ENCODE peak calls at places on chromosomes 3 and 15, in eight cellular contexts. S is K562, F is breast epithelium, E is transverse colon, B is Panc1, Y is GM12878, H is vagina, W is endothelial cell of umbilical vein. M is an unnamed sample.

GRCh38 chr3:100893590-100893989 is 99.6 kb downstream of the ABI3BP start:
- DNase-seq in B (no peak), W (peak; percentile 74), Y (no peak), E (peak; percentile 11), S (peak; percentile 7), F (no peak), H (no peak), M (no peak)

GRCh38 chr3:44939581-44940036 is 36.4 kb downstream of the ZDHHC3 start:
- DNase-seq in Y (no peak), S (no peak), W (no peak), B (no peak), H (no peak), F (no peak), E (no peak), M (no peak)

GRCh38 chr3:170423001-170423615 is 4.4 kb downstream of the CLDN11 start:
- DNase-seq in E (no peak), B (no peak), S (no peak), W (no peak), H (no peak), Y (no peak), F (no peak), M (no peak)

GRCh38 chr15:80325206-80325605 is 73.2 kb upstream of the CTXND1 start:
- DNase-seq in Y (no peak), B (no peak), F (no peak), W (no peak), E (no peak), H (no peak), S (no peak), M (no peak)

GRCh38 chr3:57160046-57160730 is 5.0 kb downstream of the IL17RD start:
- DNase-seq in F (no peak), S (no peak), E (no peak), Y (no peak), H (no peak), B (no peak), W (no peak), M (no peak)

GRCh38 chr3:107238787-107239186 is 138.5 kb upstream of the CCDC54 start:
- DNase-seq in W (no peak), B (no peak), H (no peak), E (no peak), Y (no peak), S (no peak), F (no peak), M (no peak)

GRCh38 chr3:169662215-169663070 is 1.1 kb downstream of the MECOM start:
- DNase-seq in H (no peak), B (no peak), S (peak; percentile 77), Y (no peak), F (no peak), E (peak; percentile 80), W (peak; percentile 84), M (peak; percentile 88)

GRCh38 chr3:30644615-30645014 is 38.2 kb downstream of the TGFBR2 start:
- DNase-seq in E (peak; percentile 47), F (no peak), W (peak; percentile 55), S (no peak), Y (no peak), B (no peak), H (no peak), M (no peak)

GRCh38 chr3:161028485-161029018 is 76.6 kb downstream of the B3GALNT1 start:
- DNase-seq in B (no peak), W (no peak), F (no peak), Y (no peak), S (no peak), E (no peak), H (no peak), M (no peak)

GRCh38 chr3:122520861-122521260 is 6.1 kb upstream of the KPNA1 start:
- DNase-seq in W (no peak), E (no peak), B (no peak), H (no peak), Y (no peak), S (no peak), F (no peak), M (no peak)

GRCh38 chr3:49721861-49722781 is 1.6 kb downstream of the GMPPB start:
- DNase-seq in H (no peak), B (no peak), S (no peak), W (no peak), F (peak; percentile 51), E (no peak), Y (no peak), M (peak; percentile 76)

GRCh38 chr3:167837430-167837829 is 101.9 kb downstream of the SERPINI1 start:
- DNase-seq in Y (no peak), S (no peak), B (no peak), H (no peak), E (no peak), F (no peak), W (no peak), M (no peak)

GRCh38 chr15:84638103-84638502 is 16.0 kb downstream of the WDR73 start:
- DNase-seq in W (no peak), B (no peak), E (no peak), F (no peak), S (peak; percentile 61), H (no peak), Y (no peak), M (no peak)

GRCh38 chr3:115325539-115325938 is 178.5 kb upstream of the ZBTB20 start:
- DNase-seq in F (no peak), S (peak; percentile 15), W (peak; percentile 47), B (no peak), Y (no peak), E (no peak), H (no peak), M (no peak)

GRCh38 chr3:53074366-53074696 is 28.5 kb upstream of the SFMBT1 start:
- DNase-seq in F (peak; percentile 40), E (no peak), B (no peak), W (no peak), Y (no peak), H (no peak), S (no peak), M (peak; percentile 54)

GRCh38 chr3:45198264-45199260 is 27.5 kb downstream of the TMEM158 start:
- DNase-seq in F (no peak), E (no peak), H (no peak), W (no peak), B (no peak), Y (no peak), S (no peak), M (no peak)

GRCh38 chr15:79091204-79091867 is 756 bp upstream of the RASGRF1 start:
- DNase-seq in B (no peak), H (peak; percentile 61), Y (no peak), W (no peak), F (no peak), S (no peak), E (no peak), M (no peak)

GRCh38 chr15:25242166-25242879 is 196.5 kb downstream of the UBE3A start:
- DNase-seq in Y (no peak), H (no peak), E (no peak), W (no peak), F (peak; percentile 10), B (no peak), S (no peak), M (peak; percentile 52)

GRCh38 chr15:71060983-71061382 is 54.3 kb upstream of the THSD4 start:
- DNase-seq in B (no peak), E (no peak), S (no peak), W (no peak), Y (no peak), H (no peak), F (no peak), M (no peak)
- H3K9me3 ChIP-seq in B (peaks cover 7% of the 10 kb centered on the region), E (peaks cover 8% of the 10 kb centered on the region), S (no peaks in the 10 kb centered on the region), W (no peaks in the 10 kb centered on the region), Y (no peaks in the 10 kb centered on the region), H (peaks cover 3% of the 10 kb centered on the region), F (peaks cover 4% of the 10 kb centered on the region), M (no peaks in the 10 kb centered on the region)

DNA sequence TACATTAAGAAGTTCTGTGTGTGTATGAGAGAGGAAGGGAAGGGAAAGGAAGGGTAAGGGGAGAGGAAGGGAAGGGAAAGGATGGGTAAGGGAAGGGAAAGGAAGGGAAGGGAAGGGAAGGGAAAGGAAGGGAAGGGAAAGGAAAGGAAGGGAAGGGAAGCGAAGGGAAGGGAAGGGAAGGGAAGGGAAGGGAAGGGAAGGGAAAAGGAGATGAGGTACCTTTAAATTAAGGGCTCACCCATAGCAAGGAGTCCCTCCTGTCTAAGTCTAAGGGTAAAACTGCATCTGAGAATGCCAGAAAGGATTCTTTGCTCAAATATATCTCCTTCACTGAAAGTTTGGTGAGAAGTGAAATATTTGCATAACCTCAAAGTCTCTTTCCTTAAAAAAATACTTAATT is 572.1 kb upstream of the ADAMTS9 start:
- DNase-seq in B (no peak), H (no peak), Y (no peak), E (no peak), S (no peak), F (no peak), W (no peak), M (no peak)
- TF ChIP-seq POLR2AphosphoS5 in B (no peak), H (no peak), Y (no peak), E (no peak), S (no peak), F (no peak), W (no peak), M (no peak)

GRCh38 chr3:152853196-152853595 is 18.3 kb downstream of the P2RY1 start:
- DNase-seq in B (no peak), F (no peak), Y (no peak), S (no peak), W (no peak), E (no peak), H (no peak), M (no peak)
- H3K36me3 ChIP-seq in B (no peaks in the 10 kb centered on the region), F (no peaks in the 10 kb centered on the region), Y (no peaks in the 10 kb centered on the region), S (no peaks in the 10 kb centered on the region), W (no peaks in the 10 kb centered on the region), E (no peaks in the 10 kb centered on the region), H (no peaks in the 10 kb centered on the region), M (no peaks in the 10 kb centered on the region)

DNA sequence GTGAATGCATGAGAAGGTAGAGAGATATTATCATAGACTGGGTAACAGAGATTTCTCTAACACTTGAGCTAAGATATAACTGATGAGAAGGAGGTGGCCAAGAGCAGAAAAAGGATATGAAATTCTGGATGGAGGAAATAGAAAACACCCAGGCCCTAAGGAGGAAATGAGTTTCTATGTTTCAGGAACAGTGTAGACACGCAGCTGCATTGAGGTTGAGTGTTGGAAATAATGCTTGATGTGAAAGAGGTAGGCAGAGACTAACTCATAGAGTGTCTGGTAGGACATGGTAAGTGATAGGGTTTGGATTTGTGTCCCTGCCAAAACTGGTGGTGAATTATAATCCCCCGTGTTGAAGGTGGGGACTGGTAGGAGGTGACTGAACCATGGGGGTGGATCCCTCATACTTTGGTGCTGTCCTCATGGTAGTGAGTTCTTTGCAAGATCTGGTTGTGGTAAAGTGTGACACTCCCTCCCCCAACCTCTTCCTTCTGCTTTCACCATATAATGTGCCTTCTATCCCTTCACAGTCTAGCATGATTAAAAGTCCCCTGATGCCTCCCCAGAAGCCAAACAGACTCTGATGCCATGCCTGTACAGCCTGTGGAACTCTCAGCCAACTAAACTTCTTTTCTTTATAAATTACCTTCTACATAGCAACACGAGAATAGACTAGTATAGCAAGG is 787.3 kb downstream of the EDEM1 start:
- DNase-seq in Y (no peak), H (no peak), F (no peak), E (no peak), W (no peak), S (no peak), B (no peak), M (no peak)
- H3K9me3 ChIP-seq in Y (no peaks in the 10 kb centered on the region), H (no peaks in the 10 kb centered on the region), F (no peaks in the 10 kb centered on the region), E (no peaks in the 10 kb centered on the region), W (no peaks in the 10 kb centered on the region), S (no peaks in the 10 kb centered on the region), B (no peaks in the 10 kb centered on the region), M (no peaks in the 10 kb centered on the region)